ENCODE peak calls at places on chromosomes 7 and 10, in five cellular contexts. F is ovary, L is Peyer's patch, Q is sigmoid colon, M is stomach. H is an unnamed sample.

GRCh38 chr7:126286317-126286716 is 966.4 kb downstream of the GRM8 start:
- DNase-seq in F (no peak), L (no peak), Q (no peak), M (no peak), H (no peak)

GRCh38 chr10:118853916-118854315 is 99.1 kb upstream of the CACUL1 start:
- DNase-seq in F (no peak), L (no peak), Q (no peak), M (no peak), H (no peak)

GRCh38 chr10:132870426-132870825 is 71.9 kb downstream of the CFAP46 start:
- DNase-seq in F (peak; percentile 1), L (peak; percentile 10), Q (peak; percentile 17), M (peak; percentile 4), H (no peak)

GRCh38 chr7:5528071-5528814 is 104.6 kb upstream of the TNRC18 start:
- DNase-seq in F (peak; percentile 56), L (peak; percentile 63), Q (peak; percentile 81), M (peak; percentile 58), H (peak; percentile 54)

GRCh38 chr10:77267703-77268630 is 369.6 kb downstream of the KCNMA1 start:
- DNase-seq in F (no peak), L (no peak), Q (no peak), M (no peak), H (no peak)

GRCh38 chr10:114694735-114695134 is 36.7 kb upstream of the ABLIM1 start:
- DNase-seq in F (no peak), L (no peak), Q (no peak), M (peak; percentile 42), H (no peak)

GRCh38 chr7:102451371-102452054 is 13.2 kb downstream of the ALKBH4 start:
- DNase-seq in F (no peak), L (no peak), Q (no peak), M (no peak), H (no peak)

GRCh38 chr7:83941300-83941699 is 253.3 kb downstream of the SEMA3A start:
- DNase-seq in F (no peak), L (no peak), Q (no peak), M (no peak), H (no peak)

GRCh38 chr7:135512135-135512887 is 2.4 kb upstream of the CNOT4 start:
- DNase-seq in F (no peak), L (no peak), Q (no peak), M (no peak), H (no peak)

DNA sequence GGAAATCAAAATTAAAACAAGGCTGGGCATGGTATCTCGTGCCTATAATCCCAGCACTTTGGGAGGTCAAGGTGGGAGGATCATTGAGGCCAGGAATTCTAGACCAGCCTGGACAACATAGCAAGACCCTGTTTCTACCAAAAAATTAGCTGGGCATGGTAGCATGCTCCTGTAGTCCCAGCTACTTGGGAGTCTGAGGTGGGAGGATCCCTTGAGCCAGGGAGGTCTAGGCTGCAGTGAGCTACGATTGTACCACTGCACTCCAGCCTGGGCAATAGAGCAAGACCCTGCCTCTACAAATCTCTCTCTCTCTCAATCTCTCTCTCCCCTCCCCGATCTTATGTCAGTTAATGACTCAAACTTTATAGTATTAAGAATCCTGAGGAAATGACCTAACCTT is 3.8 kb downstream of the KPNA7 start:
- DNase-seq in F (no peak), L (no peak), Q (no peak), M (no peak), H (no peak)
- H3K36me3 ChIP-seq in F (no peaks in the 10 kb centered on the region), L (no peaks in the 10 kb centered on the region), Q (no peaks in the 10 kb centered on the region), M (no peaks in the 10 kb centered on the region), H (no peaks in the 10 kb centered on the region)

DNA sequence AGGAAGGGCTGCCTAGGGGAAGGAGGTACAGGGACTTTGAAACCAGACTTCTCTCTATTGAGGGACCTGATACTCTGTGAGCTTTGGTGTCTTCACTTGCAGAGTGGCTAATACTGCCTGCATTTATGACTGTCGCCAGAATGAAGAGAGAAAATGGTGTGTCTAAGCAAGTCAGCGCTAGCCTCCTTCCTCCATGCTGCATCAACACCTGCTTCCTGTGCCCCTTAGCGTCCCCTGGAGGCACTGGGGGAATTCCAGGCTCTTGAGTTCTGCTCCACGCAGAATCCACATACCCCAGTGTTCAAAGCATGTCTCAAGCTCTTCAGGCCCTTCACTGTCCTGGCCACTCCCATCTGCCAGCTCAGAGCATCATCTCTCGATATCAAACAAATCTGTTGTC is 140.5 kb downstream of the PKD1L1 start:
- DNase-seq in F (no peak), L (no peak), Q (no peak), M (no peak), H (no peak)
- TF ChIP-seq CTCF in F (no peak), L (no peak), Q (no peak), M (no peak), H (no peak)

GRCh38 chr10:73625004-73625883 is 16.0 kb downstream of the MYOZ1 start:
- DNase-seq in F (no peak), L (peak; percentile 59), Q (peak; percentile 72), M (no peak), H (no peak)
- TF ChIP-seq POLR2A in F (no peak), L (no peak), Q (no peak), M (no peak), H (no peak)

DNA sequence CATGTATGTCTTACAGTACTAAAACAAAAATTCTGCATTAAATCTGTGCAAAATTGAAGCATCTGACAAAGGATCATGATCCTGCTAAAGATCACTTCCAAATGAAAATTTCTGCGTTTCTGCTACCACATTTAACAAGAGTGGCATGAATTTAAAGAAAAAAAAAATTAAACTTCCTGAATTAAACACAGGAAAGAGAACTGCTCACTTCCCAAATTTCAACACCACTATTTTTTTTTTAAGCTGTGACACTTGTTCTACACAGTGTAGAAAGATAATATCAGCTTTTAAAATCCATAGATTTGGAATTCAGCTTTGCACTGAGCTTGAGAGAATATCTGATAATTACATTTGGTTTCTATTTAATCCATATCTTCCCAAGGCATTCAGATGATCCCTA is 73.6 kb downstream of the EPC1 start:
- DNase-seq in F (no peak), L (no peak), Q (no peak), M (no peak), H (no peak)
- H3K36me3 ChIP-seq in F (no peaks in the 10 kb centered on the region), L (peaks cover 4% of the 10 kb centered on the region), Q (peaks cover 19% of the 10 kb centered on the region), M (peaks cover 83% of the 10 kb centered on the region), H (peaks cover 6% of the 10 kb centered on the region)

DNA sequence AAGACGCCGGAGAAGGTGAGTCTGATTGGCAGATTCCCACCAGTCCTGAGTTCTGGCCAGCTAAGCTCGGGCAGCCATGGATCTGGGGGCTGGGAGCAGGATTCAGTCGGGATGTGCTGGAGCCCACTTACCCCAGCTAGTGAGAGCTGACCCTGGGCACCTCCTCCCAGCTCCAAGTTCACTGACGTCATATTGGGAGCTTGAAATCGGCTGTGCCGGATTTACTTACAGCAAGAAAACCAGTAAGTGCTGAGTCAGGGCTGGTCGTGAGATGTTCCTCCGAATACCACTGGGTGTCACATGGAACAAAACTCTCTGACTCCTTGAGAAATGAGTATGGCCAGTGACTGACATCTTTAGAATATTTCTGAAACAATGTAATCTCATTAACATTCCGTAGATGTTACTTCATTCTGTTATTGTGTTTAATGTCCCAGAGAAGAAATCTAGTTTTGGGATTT is 621.2 kb downstream of the SDK1 start:
- DNase-seq in F (no peak), L (no peak), Q (no peak), M (no peak), H (no peak)
- TF ChIP-seq CTCF in F (no peak), L (peak; percentile 26), Q (peak; percentile 18), M (no peak), H (no peak)

GRCh38 chr7:19725770-19726169 is 16.9 kb upstream of the POLR1F start:
- DNase-seq in F (no peak), L (no peak), Q (no peak), M (no peak), H (no peak)

DNA sequence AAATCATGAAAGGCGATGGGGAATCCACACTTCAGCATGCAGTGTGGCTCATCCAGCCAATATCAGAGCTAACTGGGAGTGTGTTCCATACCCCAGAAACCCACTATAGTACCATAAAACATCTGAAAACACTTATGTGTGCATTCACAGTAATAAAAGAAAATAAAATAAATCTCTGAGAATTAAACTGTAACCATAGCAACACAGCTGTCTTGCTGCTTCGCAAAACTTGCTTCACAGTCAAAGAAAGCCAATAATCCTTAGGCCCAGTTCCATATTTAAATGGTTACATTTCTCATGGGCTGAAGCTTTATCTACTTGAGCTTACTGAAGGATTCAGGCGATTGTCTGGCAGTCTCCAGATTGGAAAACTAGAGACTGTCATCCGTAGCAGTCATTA is 19.9 kb upstream of the POLR1F start:
- DNase-seq in F (no peak), L (no peak), Q (no peak), M (no peak), H (no peak)
- TF ChIP-seq POLR2A in F (no peak), L (no peak), Q (no peak), M (no peak), H (no peak)

GRCh38 chr7:2723138-2723850 is 35.3 kb downstream of the AMZ1 start:
- DNase-seq in F (peak; percentile 28), L (no peak), Q (peak; percentile 56), M (no peak), H (no peak)
- H3K36me3 ChIP-seq in F (no peaks in the 10 kb centered on the region), L (no peaks in the 10 kb centered on the region), Q (peaks cover 16% of the 10 kb centered on the region), M (peaks cover 59% of the 10 kb centered on the region), H (no peaks in the 10 kb centered on the region)